ENCODE peak calls at places on chromosomes 1 and 21, in ten cellular contexts. One of them, this sample, is unnamed.

GRCh38 chr1:162695687-162696086 is 63.4 kb downstream of the DDR2 start:
- DNase-seq in DND-41: no peak
- DNase-seq in left ventricle myocardium inferior: no peak
- DNase-seq in neural crest cell: no peak
- DNase-seq in H9: no peak
- DNase-seq in endothelial cell: no peak
- DNase-seq in left lung: no peak
- DNase-seq in SK-N-SH: no peak
- DNase-seq in NB4: no peak
- DNase-seq in prostate gland: no peak
- DNase-seq in this sample: no peak

GRCh38 chr1:41800237-41800902 is 118.4 kb downstream of the HIVEP3 start:
- DNase-seq in endothelial cell: no peak
- DNase-seq in H9: no peak
- DNase-seq in SK-N-SH: no peak
- DNase-seq in left ventricle myocardium inferior: peak; percentile 81
- DNase-seq in left lung: no peak
- DNase-seq in NB4: no peak
- DNase-seq in neural crest cell: no peak
- DNase-seq in DND-41: no peak
- DNase-seq in prostate gland: no peak
- DNase-seq in this sample: no peak

GRCh38 chr1:74686941-74687340 is 13.3 kb upstream of the ERICH3 start:
- DNase-seq in NB4: no peak
- DNase-seq in DND-41: no peak
- DNase-seq in H9: no peak
- DNase-seq in prostate gland: no peak
- DNase-seq in neural crest cell: no peak
- DNase-seq in left ventricle myocardium inferior: no peak
- DNase-seq in left lung: no peak
- DNase-seq in SK-N-SH: no peak
- DNase-seq in endothelial cell: no peak
- DNase-seq in this sample: no peak

GRCh38 chr1:234861761-234862160 is 251.8 kb upstream of the IRF2BP2 start:
- DNase-seq in left ventricle myocardium inferior: no peak
- DNase-seq in SK-N-SH: no peak
- DNase-seq in neural crest cell: no peak
- DNase-seq in DND-41: no peak
- DNase-seq in H9: no peak
- DNase-seq in prostate gland: no peak
- DNase-seq in endothelial cell: no peak
- DNase-seq in NB4: no peak
- DNase-seq in left lung: no peak
- DNase-seq in this sample: no peak

GRCh38 chr1:59484090-59484489 is 187.2 kb downstream of the FGGY start:
- DNase-seq in NB4: no peak
- DNase-seq in prostate gland: no peak
- DNase-seq in H9: no peak
- DNase-seq in endothelial cell: no peak
- DNase-seq in DND-41: no peak
- DNase-seq in SK-N-SH: no peak
- DNase-seq in left lung: no peak
- DNase-seq in left ventricle myocardium inferior: no peak
- DNase-seq in neural crest cell: no peak
- DNase-seq in this sample: no peak

GRCh38 chr1:113153116-113153803 is 80.3 kb downstream of the LRIG2 start:
- DNase-seq in SK-N-SH: no peak
- DNase-seq in H9: no peak
- DNase-seq in left ventricle myocardium inferior: no peak
- DNase-seq in DND-41: no peak
- DNase-seq in NB4: no peak
- DNase-seq in neural crest cell: no peak
- DNase-seq in endothelial cell: no peak
- DNase-seq in left lung: no peak
- DNase-seq in prostate gland: no peak
- DNase-seq in this sample: no peak

GRCh38 chr1:56688522-56689026 is 43.5 kb downstream of the PRKAA2 start:
- DNase-seq in NB4: no peak
- DNase-seq in DND-41: no peak
- DNase-seq in endothelial cell: no peak
- DNase-seq in SK-N-SH: no peak
- DNase-seq in left ventricle myocardium inferior: no peak
- DNase-seq in H9: no peak
- DNase-seq in left lung: no peak
- DNase-seq in prostate gland: no peak
- DNase-seq in neural crest cell: no peak
- DNase-seq in this sample: no peak

GRCh38 chr1:7279753-7280150 is 491.3 kb upstream of the VAMP3 start:
- DNase-seq in SK-N-SH: no peak
- DNase-seq in neural crest cell: no peak
- DNase-seq in endothelial cell: no peak
- DNase-seq in DND-41: no peak
- DNase-seq in left ventricle myocardium inferior: no peak
- DNase-seq in prostate gland: no peak
- DNase-seq in NB4: no peak
- DNase-seq in left lung: no peak
- DNase-seq in H9: no peak
- DNase-seq in this sample: no peak

GRCh38 chr1:162696286-162696862 is 64.1 kb downstream of the DDR2 start:
- DNase-seq in NB4: no peak
- DNase-seq in endothelial cell: peak; percentile 59
- DNase-seq in SK-N-SH: peak; percentile 57
- DNase-seq in neural crest cell: peak; percentile 52
- DNase-seq in DND-41: no peak
- DNase-seq in left lung: peak; percentile 55
- DNase-seq in H9: peak; percentile 93
- DNase-seq in prostate gland: peak; percentile 89
- DNase-seq in left ventricle myocardium inferior: peak; percentile 78
- DNase-seq in this sample: no peak

GRCh38 chr1:114756949-114757454 is 782 bp downstream of the CSDE1 start:
- DNase-seq in neural crest cell: peak; percentile 36
- DNase-seq in DND-41: no peak
- DNase-seq in prostate gland: peak; percentile 13
- DNase-seq in NB4: peak; percentile 82
- DNase-seq in SK-N-SH: peak; percentile 38
- DNase-seq in endothelial cell: peak; percentile 30
- DNase-seq in left ventricle myocardium inferior: peak; percentile 18
- DNase-seq in left lung: peak; percentile 37
- DNase-seq in H9: no peak
- DNase-seq in this sample: no peak

GRCh38 chr1:37692834-37693175 is 489 bp downstream of the CDCA8 start:
- DNase-seq in DND-41: no peak
- DNase-seq in NB4: no peak
- DNase-seq in prostate gland: peak; percentile 6
- DNase-seq in left ventricle myocardium inferior: no peak
- DNase-seq in left lung: no peak
- DNase-seq in SK-N-SH: no peak
- DNase-seq in endothelial cell: no peak
- DNase-seq in H9: no peak
- DNase-seq in neural crest cell: no peak
- DNase-seq in this sample: no peak

GRCh38 chr1:68178821-68179490 is 53.4 kb downstream of the WLS start:
- DNase-seq in neural crest cell: no peak
- DNase-seq in DND-41: no peak
- DNase-seq in SK-N-SH: no peak
- DNase-seq in endothelial cell: no peak
- DNase-seq in NB4: no peak
- DNase-seq in prostate gland: no peak
- DNase-seq in left ventricle myocardium inferior: no peak
- DNase-seq in left lung: no peak
- DNase-seq in H9: no peak
- DNase-seq in this sample: no peak

GRCh38 chr1:226736908-226737818 is 1.9 kb downstream of the ITPKB start:
- DNase-seq in prostate gland: peak; percentile 40
- DNase-seq in NB4: peak; percentile 46
- DNase-seq in neural crest cell: peak; percentile 40
- DNase-seq in left lung: peak; percentile 55
- DNase-seq in H9: peak; percentile 63
- DNase-seq in endothelial cell: peak; percentile 21
- DNase-seq in SK-N-SH: peak; percentile 80
- DNase-seq in DND-41: no peak
- DNase-seq in left ventricle myocardium inferior: peak; percentile 39
- DNase-seq in this sample: no peak

GRCh38 chr1:2235300-2235998 is 7.3 kb downstream of the SKI start:
- DNase-seq in DND-41: no peak
- DNase-seq in endothelial cell: no peak
- DNase-seq in prostate gland: no peak
- DNase-seq in H9: peak; percentile 20
- DNase-seq in left ventricle myocardium inferior: no peak
- DNase-seq in SK-N-SH: no peak
- DNase-seq in left lung: no peak
- DNase-seq in neural crest cell: no peak
- DNase-seq in NB4: no peak
- DNase-seq in this sample: no peak

GRCh38 chr1:58584082-58584895 is 7.2 kb upstream of the TACSTD2 start:
- DNase-seq in left ventricle myocardium inferior: no peak
- DNase-seq in prostate gland: peak; percentile 73
- DNase-seq in neural crest cell: no peak
- DNase-seq in DND-41: no peak
- DNase-seq in left lung: peak; percentile 83
- DNase-seq in H9: no peak
- DNase-seq in endothelial cell: no peak
- DNase-seq in SK-N-SH: no peak
- DNase-seq in NB4: peak; percentile 85
- DNase-seq in this sample: no peak

GRCh38 chr1:238223067-238223640 is 332.4 kb upstream of the ZP4 start:
- DNase-seq in endothelial cell: no peak
- DNase-seq in DND-41: no peak
- DNase-seq in neural crest cell: no peak
- DNase-seq in left ventricle myocardium inferior: no peak
- DNase-seq in SK-N-SH: no peak
- DNase-seq in H9: no peak
- DNase-seq in left lung: no peak
- DNase-seq in prostate gland: no peak
- DNase-seq in NB4: no peak
- DNase-seq in this sample: no peak

GRCh38 chr1:229378586-229379442 is 36.0 kb upstream of the CCSAP start:
- DNase-seq in H9: no peak
- DNase-seq in DND-41: no peak
- DNase-seq in left ventricle myocardium inferior: no peak
- DNase-seq in left lung: no peak
- DNase-seq in prostate gland: no peak
- DNase-seq in NB4: peak; percentile 8
- DNase-seq in SK-N-SH: no peak
- DNase-seq in neural crest cell: no peak
- DNase-seq in endothelial cell: no peak
- DNase-seq in this sample: no peak

GRCh38 chr21:31396399-31396798 is 52.3 kb upstream of the TIAM1 start:
- DNase-seq in endothelial cell: no peak
- DNase-seq in SK-N-SH: no peak
- DNase-seq in DND-41: no peak
- DNase-seq in NB4: no peak
- DNase-seq in neural crest cell: no peak
- DNase-seq in H9: no peak
- DNase-seq in prostate gland: no peak
- DNase-seq in left ventricle myocardium inferior: no peak
- DNase-seq in left lung: no peak
- DNase-seq in this sample: no peak

GRCh38 chr1:236748471-236748870 is 46.6 kb upstream of the MTR start:
- DNase-seq in left lung: no peak
- DNase-seq in SK-N-SH: no peak
- DNase-seq in left ventricle myocardium inferior: no peak
- DNase-seq in NB4: no peak
- DNase-seq in H9: no peak
- DNase-seq in DND-41: no peak
- DNase-seq in neural crest cell: no peak
- DNase-seq in prostate gland: no peak
- DNase-seq in endothelial cell: no peak
- DNase-seq in this sample: no peak
- TF ChIP-seq CTCF in left lung: no peak
- TF ChIP-seq CTCF in SK-N-SH: peak; percentile 21
- TF ChIP-seq CTCF in left ventricle myocardium inferior: no peak
- TF ChIP-seq CTCF in NB4: no peak
- TF ChIP-seq CTCF in H9: peak; percentile 48
- TF ChIP-seq CTCF in DND-41: peak; percentile 35
- TF ChIP-seq CTCF in neural crest cell: peak; percentile 44
- TF ChIP-seq CTCF in prostate gland: no peak
- TF ChIP-seq CTCF in endothelial cell: peak; percentile 39
- TF ChIP-seq CTCF in this sample: peak; percentile 40

GRCh38 chr21:23401278-23401677 is 2206.0 kb downstream of the MRPL39 start:
- DNase-seq in neural crest cell: no peak
- DNase-seq in left ventricle myocardium inferior: no peak
- DNase-seq in prostate gland: no peak
- DNase-seq in NB4: peak; percentile 27
- DNase-seq in endothelial cell: no peak
- DNase-seq in left lung: no peak
- DNase-seq in SK-N-SH: peak; percentile 8
- DNase-seq in DND-41: no peak
- DNase-seq in H9: no peak
- DNase-seq in this sample: no peak
- TF ChIP-seq CTCF in neural crest cell: peak; percentile 58
- TF ChIP-seq CTCF in left ventricle myocardium inferior: peak; percentile 31
- TF ChIP-seq CTCF in prostate gland: no peak
- TF ChIP-seq CTCF in NB4: peak; percentile 31
- TF ChIP-seq CTCF in endothelial cell: peak; percentile 58
- TF ChIP-seq CTCF in left lung: no peak
- TF ChIP-seq CTCF in SK-N-SH: peak; percentile 51
- TF ChIP-seq CTCF in DND-41: peak; percentile 60
- TF ChIP-seq CTCF in H9: peak; percentile 73
- TF ChIP-seq CTCF in this sample: peak; percentile 73

DNA sequence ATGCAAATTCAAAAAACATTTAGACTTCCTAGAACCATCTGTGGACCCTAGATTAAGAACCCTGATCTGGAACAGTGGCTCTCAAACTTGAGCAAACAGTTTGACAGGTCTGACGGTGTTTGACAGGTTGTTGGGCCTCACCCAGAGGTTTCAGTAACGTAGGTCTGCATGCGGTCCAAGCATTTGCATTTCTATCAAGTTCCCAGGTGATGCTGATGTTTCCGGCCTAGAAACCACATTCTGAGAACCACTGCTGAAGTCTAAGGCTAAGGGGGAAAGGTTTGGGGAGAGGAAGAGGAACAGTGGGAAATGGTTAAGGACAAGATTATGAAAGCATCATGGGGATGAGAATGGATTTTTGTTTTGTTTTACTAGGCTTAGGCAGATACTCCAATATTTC is 48.6 kb downstream of the MDM4 start:
- DNase-seq in H9: no peak
- DNase-seq in left lung: no peak
- DNase-seq in left ventricle myocardium inferior: no peak
- DNase-seq in endothelial cell: no peak
- DNase-seq in NB4: no peak
- DNase-seq in SK-N-SH: no peak
- DNase-seq in prostate gland: no peak
- DNase-seq in DND-41: no peak
- DNase-seq in neural crest cell: no peak
- DNase-seq in this sample: no peak
- TF ChIP-seq CTCF in H9: no peak
- TF ChIP-seq CTCF in left lung: no peak
- TF ChIP-seq CTCF in left ventricle myocardium inferior: no peak
- TF ChIP-seq CTCF in endothelial cell: no peak
- TF ChIP-seq CTCF in NB4: no peak
- TF ChIP-seq CTCF in SK-N-SH: no peak
- TF ChIP-seq CTCF in prostate gland: no peak
- TF ChIP-seq CTCF in DND-41: no peak
- TF ChIP-seq CTCF in neural crest cell: no peak
- TF ChIP-seq CTCF in this sample: no peak

DNA sequence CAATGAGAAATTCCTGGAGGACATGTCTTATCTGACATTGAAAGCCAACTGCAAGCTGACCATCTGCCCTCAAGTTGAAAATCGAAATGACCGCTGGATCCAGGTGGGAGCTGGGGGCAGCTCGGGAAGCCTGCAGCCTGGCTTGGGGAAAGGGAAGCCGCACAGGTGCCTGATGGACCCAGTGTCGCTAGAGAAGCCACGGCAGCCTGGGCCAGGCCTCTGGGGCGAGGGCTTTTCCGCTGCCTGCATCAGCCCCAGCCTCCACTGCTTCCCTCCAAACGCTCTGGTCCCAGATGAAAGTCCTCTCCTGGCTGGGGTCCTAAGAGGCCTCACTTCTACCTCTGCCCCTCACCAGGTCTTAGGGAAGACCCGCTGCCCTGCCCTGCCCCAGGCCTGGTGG is 18.8 kb upstream of the PADI3 start:
- DNase-seq in left ventricle myocardium inferior: no peak
- DNase-seq in endothelial cell: no peak
- DNase-seq in neural crest cell: no peak
- DNase-seq in H9: no peak
- DNase-seq in SK-N-SH: no peak
- DNase-seq in DND-41: no peak
- DNase-seq in prostate gland: no peak
- DNase-seq in NB4: no peak
- DNase-seq in left lung: no peak
- DNase-seq in this sample: no peak
- TF ChIP-seq CTCF in left ventricle myocardium inferior: no peak
- TF ChIP-seq CTCF in endothelial cell: no peak
- TF ChIP-seq CTCF in neural crest cell: no peak
- TF ChIP-seq CTCF in H9: no peak
- TF ChIP-seq CTCF in SK-N-SH: no peak
- TF ChIP-seq CTCF in DND-41: no peak
- TF ChIP-seq CTCF in prostate gland: no peak
- TF ChIP-seq CTCF in NB4: no peak
- TF ChIP-seq CTCF in left lung: no peak
- TF ChIP-seq CTCF in this sample: no peak

This sample was measured in chondrocyte.